ENCODE peak calls at places on chromosomes 2 and 18, in six cellular contexts. Q, W, R, T, I and C are unnamed samples.

GRCh38 chr2:240461471-240462072 is 26.1 kb downstream of the GPC1 start:
- DNase-seq in Q (no peak), W (no peak), R (no peak), T (no peak), I (no peak), C (no peak)

GRCh38 chr2:2550856-2551255 is 219.8 kb upstream of the MYT1L start:
- DNase-seq in Q (no peak), W (no peak), R (no peak), T (no peak), I (no peak), C (no peak)

GRCh38 chr2:23658466-23658942 is 268.4 kb downstream of the ATAD2B start:
- DNase-seq in Q (peak), W (peak), R (no peak), T (peak), I (peak), C (peak)

GRCh38 chr2:1787799-1788477 is 43.6 kb upstream of the PXDN start:
- DNase-seq in Q (no peak), W (no peak), R (no peak), T (no peak), I (no peak), C (no peak)

GRCh38 chr18:68723539-68723938 is 8.6 kb upstream of the TMX3 start:
- DNase-seq in Q (no peak), W (no peak), R (no peak), T (no peak), I (no peak), C (no peak)

GRCh38 chr2:77034460-77034859 is 487.7 kb downstream of the LRRTM4 start:
- DNase-seq in Q (no peak), W (no peak), R (no peak), T (no peak), I (no peak), C (peak)

GRCh38 chr2:96763511-96764252 is 3.0 kb downstream of the CNNM4 start:
- DNase-seq in Q (no peak), W (no peak), R (no peak), T (no peak), I (no peak), C (no peak)

GRCh38 chr2:207254526-207255464 is 89.0 kb upstream of the KLF7 start:
- DNase-seq in Q (peak), W (peak), R (no peak), T (peak), I (no peak), C (peak)

GRCh38 chr2:123738643-123739042 is 286.4 kb upstream of the CNTNAP5 start:
- DNase-seq in Q (no peak), W (no peak), R (no peak), T (no peak), I (no peak), C (peak)

GRCh38 chr2:126913329-126913728 is 14.6 kb downstream of the TEX51 start:
- DNase-seq in Q (no peak), W (no peak), R (no peak), T (no peak), I (no peak), C (no peak)

GRCh38 chr2:79977782-79978181 is 326.8 kb downstream of the LRRTM1 start:
- DNase-seq in Q (no peak), W (peak), R (no peak), T (no peak), I (no peak), C (no peak)

GRCh38 chr2:235544687-235544965 is 50.8 kb downstream of the AGAP1 start:
- DNase-seq in Q (no peak), W (no peak), R (no peak), T (no peak), I (no peak), C (no peak)

GRCh38 chr2:133959066-133959465 is 294.8 kb upstream of the MGAT5 start:
- DNase-seq in Q (no peak), W (no peak), R (no peak), T (no peak), I (no peak), C (no peak)

GRCh38 chr2:137507237-137507636 is 457.0 kb upstream of the HNMT start:
- DNase-seq in Q (no peak), W (no peak), R (no peak), T (no peak), I (no peak), C (no peak)

DNA sequence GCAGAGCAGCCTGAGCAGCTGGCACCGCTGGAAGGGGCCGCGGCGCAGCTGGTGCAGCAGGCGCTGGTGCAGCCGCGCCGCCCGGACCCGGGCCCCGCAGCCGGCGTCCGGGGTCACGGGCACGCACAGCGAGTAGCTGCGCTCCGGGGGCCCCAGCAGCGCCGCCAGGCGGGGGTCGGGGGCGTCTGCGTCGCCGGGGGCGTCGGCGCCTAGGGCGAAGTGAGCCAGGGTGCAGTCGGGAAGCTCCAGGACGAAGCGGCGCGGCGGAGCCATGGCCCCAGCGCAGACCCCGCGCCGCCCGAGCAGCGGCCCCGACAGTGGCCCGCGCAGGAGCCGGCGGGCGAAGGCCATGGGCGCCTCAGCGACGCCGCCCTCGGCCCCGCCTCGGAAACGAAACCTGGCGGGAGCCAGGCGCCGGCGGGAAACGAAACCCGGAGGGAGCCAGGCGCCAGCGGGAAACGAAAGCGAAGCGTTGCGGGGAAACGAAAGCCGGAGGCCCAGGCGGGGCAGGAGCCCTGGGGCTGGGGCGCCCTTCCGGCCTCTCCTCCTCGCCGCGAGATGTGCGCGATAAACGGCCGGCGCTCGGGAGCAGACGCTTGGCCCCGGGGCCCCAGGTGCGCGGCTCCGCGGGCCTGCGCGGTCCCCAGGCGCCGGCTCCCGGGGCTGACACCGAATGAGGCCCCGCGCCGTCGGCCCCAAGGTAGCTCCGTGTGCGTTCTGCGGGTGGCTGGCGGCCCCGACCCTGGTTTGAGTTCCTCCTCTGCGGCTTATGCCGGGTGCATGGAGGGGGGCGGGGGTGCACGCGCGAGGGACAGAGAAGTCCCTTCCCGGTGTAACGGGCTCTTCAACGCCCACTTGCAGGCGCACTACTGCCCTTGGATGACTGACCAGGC is at the start of gene CMPK2:
- DNase-seq in Q (no peak), W (peak), R (peak), T (peak), I (peak), C (peak)
- TF ChIP-seq CTCF in Q (peak), W (no peak), R (peak), T (no peak), I (peak), C (no peak)

GRCh38 chr2:158573739-158574138 is 117.0 kb downstream of the PKP4 start:
- DNase-seq in Q (no peak), W (no peak), R (no peak), T (no peak), I (no peak), C (no peak)
- TF ChIP-seq CTCF in Q (peak), W (no peak), R (no peak), T (no peak), I (no peak), C (no peak)

DNA sequence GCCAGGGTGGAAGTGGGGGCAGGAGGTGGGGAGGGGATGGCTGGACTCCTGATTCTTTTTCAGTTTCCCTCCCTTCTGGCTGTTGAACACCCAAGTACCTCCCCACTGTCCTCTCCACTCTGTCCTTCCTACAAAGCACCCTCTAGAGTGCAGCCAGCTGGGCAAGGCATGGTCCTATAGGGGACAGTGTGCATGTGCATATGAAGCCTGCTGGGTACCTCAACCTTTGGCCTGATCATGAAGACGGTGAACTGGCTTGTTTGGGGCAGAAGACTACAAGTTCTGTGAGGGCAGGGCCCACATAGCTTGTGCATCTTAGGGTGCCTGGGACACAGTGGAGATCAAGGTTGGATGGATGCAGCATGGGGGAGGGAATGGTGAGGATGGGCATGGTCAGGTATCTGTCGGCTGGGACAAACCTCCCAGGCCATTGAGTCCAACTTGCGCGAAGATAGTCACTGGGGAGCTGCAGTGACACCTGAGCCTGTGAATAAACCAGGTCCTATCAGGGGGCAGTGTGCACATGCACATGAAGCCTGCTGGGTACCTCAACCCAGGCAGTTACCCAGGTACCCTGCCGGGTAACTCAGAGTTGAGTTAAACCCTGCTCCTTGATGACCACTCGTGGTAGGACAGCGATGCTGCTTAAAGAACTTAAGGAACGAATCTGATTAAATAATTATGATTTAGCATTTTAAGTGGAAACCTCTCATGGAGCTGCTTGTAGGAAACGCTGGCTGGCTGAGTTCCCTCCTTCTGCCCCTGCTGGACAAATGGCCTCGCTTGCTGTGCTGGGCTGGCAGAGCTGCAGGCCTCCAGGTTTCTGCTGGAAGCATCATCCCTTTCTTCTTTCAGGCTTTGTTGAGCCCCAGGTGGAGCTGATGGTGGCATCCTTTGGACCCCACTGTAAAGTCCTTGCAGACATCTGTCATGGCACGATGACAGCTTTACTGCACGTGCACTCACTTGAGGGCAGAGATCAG is 84.0 kb downstream of the POLR1A start:
- DNase-seq in Q (no peak), W (no peak), R (no peak), T (no peak), I (no peak), C (no peak)
- TF ChIP-seq CTCF in Q (peak), W (no peak), R (no peak), T (no peak), I (no peak), C (no peak)

GRCh38 chr2:179049546-179050311 is at the start of gene CCDC141:
- DNase-seq in Q (peak), W (no peak), R (no peak), T (no peak), I (no peak), C (peak)
- TF ChIP-seq CTCF in Q (no peak), W (no peak), R (no peak), T (no peak), I (no peak), C (no peak)

DNA sequence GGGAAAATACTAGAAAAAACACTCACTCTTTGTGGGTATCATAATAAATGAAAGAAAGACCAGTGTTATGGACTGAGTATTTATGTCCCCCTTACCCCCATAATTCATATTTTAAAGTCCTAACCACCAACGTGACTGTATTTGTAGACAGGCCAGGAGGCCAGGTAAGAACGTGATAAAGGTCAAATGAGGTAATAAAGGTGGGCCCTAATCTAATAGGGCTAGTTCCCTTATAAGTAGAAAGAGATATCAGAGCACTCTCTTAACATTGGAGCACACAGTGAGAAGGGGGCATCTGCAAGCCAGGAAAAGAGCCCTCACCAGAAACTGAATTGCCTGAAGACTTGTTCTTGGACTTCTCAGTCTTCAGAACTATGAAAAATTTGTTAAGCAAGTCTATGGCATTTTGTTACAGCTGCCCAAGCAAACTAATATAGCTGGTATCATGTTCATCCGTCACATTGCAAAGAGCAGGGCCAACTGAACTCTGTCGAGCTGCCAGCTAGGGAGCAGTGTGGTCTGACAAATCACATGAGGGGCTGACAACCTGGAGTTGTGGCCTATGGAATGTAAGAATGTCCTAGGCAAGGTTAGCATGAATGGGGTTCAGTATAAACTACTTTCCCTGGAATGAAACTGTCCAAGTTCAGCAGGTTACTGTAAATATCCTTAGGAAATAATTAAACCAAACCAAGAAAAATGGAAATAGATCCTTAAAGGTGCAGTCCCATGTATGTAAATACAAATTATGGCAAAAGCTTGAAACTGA is 280.9 kb downstream of the ZNF385B start:
- DNase-seq in Q (no peak), W (no peak), R (no peak), T (peak), I (peak), C (peak)
- TF ChIP-seq CTCF in Q (no peak), W (no peak), R (no peak), T (no peak), I (no peak), C (no peak)

GRCh38 chr18:48832961-48833700 is 117.6 kb downstream of the SMAD7 start:
- DNase-seq in Q (no peak), W (peak), R (no peak), T (peak), I (no peak), C (peak)
- TF ChIP-seq CTCF in Q (peak), W (no peak), R (no peak), T (no peak), I (no peak), C (no peak)

GRCh38 chr2:31249009-31249690 is 15.2 kb downstream of the EHD3 start:
- DNase-seq in Q (no peak), W (no peak), R (no peak), T (no peak), I (no peak), C (no peak)

GRCh38 chr2:31253344-31254155 is 19.6 kb downstream of the EHD3 start:
- DNase-seq in Q (no peak), W (no peak), R (no peak), T (no peak), I (no peak), C (no peak)

GRCh38 chr2:31254237-31255203 is 20.6 kb downstream of the EHD3 start:
- DNase-seq in Q (no peak), W (no peak), R (no peak), T (no peak), I (no peak), C (no peak)

GRCh38 chr2:31251018-31251417 is 17.1 kb downstream of the EHD3 start:
- DNase-seq in Q (no peak), W (no peak), R (no peak), T (no peak), I (no peak), C (no peak)

GRCh38 chr2:31251851-31252250 is 17.9 kb downstream of the EHD3 start:
- DNase-seq in Q (no peak), W (no peak), R (no peak), T (no peak), I (no peak), C (no peak)
- TF ChIP-seq CTCF in Q (no peak), W (no peak), R (no peak), T (no peak), I (no peak), C (no peak)